ENCODE peak calls at places on chromosome 18, in five cellular contexts. T is Peyer's patch, F is Caco-2, O is tibial nerve, Z is right cardiac atrium. K is an unnamed sample.

GRCh38 chr18:10290244-10291240 is 163.9 kb upstream of the APCDD1 start:
- DNase-seq in T (no peak), F (no peak), O (no peak), Z (no peak), K (no peak)

GRCh38 chr18:9719421-9719981 is 11.4 kb downstream of the RAB31 start:
- DNase-seq in T (peak; percentile 41), F (no peak), O (no peak), Z (no peak), K (no peak)

GRCh38 chr18:50721006-50721405 is 98.8 kb downstream of the MRO start:
- DNase-seq in T (no peak), F (no peak), O (no peak), Z (no peak), K (no peak)

GRCh38 chr18:52348209-52348608 is 8.2 kb downstream of the DCC start:
- DNase-seq in T (no peak), F (peak; percentile 10), O (no peak), Z (no peak), K (no peak)

GRCh38 chr18:54740146-54740844 is 88.0 kb upstream of the RAB27B start:
- DNase-seq in T (no peak), F (no peak), O (no peak), Z (no peak), K (no peak)

GRCh38 chr18:50594012-50594411 is 34.1 kb downstream of the MAPK4 start:
- DNase-seq in T (no peak), F (no peak), O (no peak), Z (no peak), K (no peak)

GRCh38 chr18:24364177-24364576 is 33.4 kb downstream of the OSBPL1A start:
- DNase-seq in T (no peak), F (no peak), O (no peak), Z (no peak), K (no peak)

GRCh38 chr18:5238371-5238758 is 41.3 kb upstream of the AKAIN1 start:
- DNase-seq in T (peak; percentile 89), F (peak; percentile 74), O (no peak), Z (peak; percentile 49), K (no peak)

GRCh38 chr18:36158261-36158867 is 28.7 kb downstream of the ELP2 start:
- DNase-seq in T (no peak), F (no peak), O (no peak), Z (no peak), K (no peak)

GRCh38 chr18:23200751-23201150 is 65.5 kb downstream of the CABLES1 start:
- DNase-seq in T (no peak), F (peak; percentile 63), O (no peak), Z (no peak), K (no peak)

GRCh38 chr18:55585586-55586521 is 2.1 kb downstream of the TCF4 start:
- DNase-seq in T (no peak), F (no peak), O (no peak), Z (no peak), K (no peak)

GRCh38 chr18:44731866-44732555 is 51.3 kb downstream of the SETBP1 start:
- DNase-seq in T (no peak), F (peak; percentile 41), O (no peak), Z (no peak), K (no peak)

GRCh38 chr18:421236-422155 is 79.0 kb downstream of the COLEC12 start:
- DNase-seq in T (no peak), F (peak; percentile 6), O (no peak), Z (no peak), K (no peak)

GRCh38 chr18:61129001-61129400 is 204.2 kb upstream of the CDH20 start:
- DNase-seq in T (no peak), F (no peak), O (no peak), Z (no peak), K (no peak)
- H3K4me3 ChIP-seq in T (no peak overlapping the region), F (no peak overlapping the region), O (no peak overlapping the region), Z (no peak overlapping the region), K (no peak overlapping the region)

DNA sequence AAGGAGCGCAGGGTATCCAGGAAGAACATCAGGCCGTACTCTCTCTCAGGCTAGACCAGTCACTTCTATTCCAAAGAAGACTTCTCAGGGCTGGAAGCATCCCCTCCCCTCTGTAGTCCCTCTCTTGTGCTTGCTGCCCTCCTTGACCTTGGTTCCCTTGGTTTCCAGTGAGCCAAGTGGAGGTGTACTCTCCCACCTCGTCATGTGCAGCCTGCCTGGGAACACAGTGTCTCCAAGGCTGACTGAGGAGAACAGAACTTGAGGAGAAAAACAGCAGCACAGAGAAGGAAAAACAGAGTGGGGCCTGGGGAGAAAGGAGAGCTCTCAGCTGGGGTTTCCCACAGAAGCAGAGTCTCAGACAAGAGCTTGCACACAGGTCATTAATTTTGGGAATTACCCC is 52.7 kb downstream of the HAUS1 start:
- DNase-seq in T (no peak), F (no peak), O (no peak), Z (no peak), K (no peak)
- H3K4me1 ChIP-seq in T (no peaks in the 10 kb centered on the region), F (peaks cover 7% of the 10 kb centered on the region), O (no peaks in the 10 kb centered on the region), Z (peaks cover 2% of the 10 kb centered on the region), K (no peaks in the 10 kb centered on the region)

GRCh38 chr18:76464281-76465259 is 30.5 kb downstream of the ZNF516 start:
- DNase-seq in T (no peak), F (no peak), O (no peak), Z (no peak), K (no peak)

GRCh38 chr18:76463872-76464271 is 31.2 kb downstream of the ZNF516 start:
- DNase-seq in T (no peak), F (no peak), O (no peak), Z (no peak), K (no peak)

GRCh38 chr18:76468345-76469275 is 26.4 kb downstream of the ZNF516 start:
- DNase-seq in T (no peak), F (no peak), O (no peak), Z (no peak), K (no peak)

GRCh38 chr18:76467371-76468190 is 27.5 kb downstream of the ZNF516 start:
- DNase-seq in T (no peak), F (no peak), O (no peak), Z (no peak), K (no peak)

GRCh38 chr18:76466410-76466991 is 28.5 kb downstream of the ZNF516 start:
- DNase-seq in T (no peak), F (no peak), O (no peak), Z (no peak), K (no peak)
- H3K4me3 ChIP-seq in T (no peak overlapping the region), F (no peak overlapping the region), O (no peak overlapping the region), Z (no peak overlapping the region), K (no peak overlapping the region)

GRCh38 chr18:62880673-62881364 is 165.5 kb downstream of the PHLPP1 start:
- DNase-seq in T (no peak), F (no peak), O (no peak), Z (no peak), K (no peak)
- H3K4me1 ChIP-seq in T (no peaks in the 10 kb centered on the region), F (peaks cover 37% of the 10 kb centered on the region), O (no peaks in the 10 kb centered on the region), Z (peaks cover 7% of the 10 kb centered on the region), K (peaks cover 39% of the 10 kb centered on the region)

GRCh38 chr18:76465630-76466409 is 29.2 kb downstream of the ZNF516 start:
- DNase-seq in T (no peak), F (no peak), O (no peak), Z (no peak), K (no peak)
- H3K4me3 ChIP-seq in T (no peak overlapping the region), F (no peak overlapping the region), O (no peak overlapping the region), Z (no peak overlapping the region), K (no peak overlapping the region)

GRCh38 chr18:76458522-76459311 is 36.3 kb downstream of the ZNF516 start:
- DNase-seq in T (peak; percentile 38), F (no peak), O (no peak), Z (no peak), K (no peak)
- H3K4me1 ChIP-seq in T (no peaks in the 10 kb centered on the region), F (peaks cover 4% of the 10 kb centered on the region), O (no peaks in the 10 kb centered on the region), Z (no peaks in the 10 kb centered on the region), K (peaks cover 10% of the 10 kb centered on the region)

K was measured in HAP-1.